ENCODE peak calls at places on chromosomes 3 and 15, in eight cellular contexts. One of them, this sample, is unnamed.

GRCh38 chr3:193737191-193737751 is 144.3 kb downstream of the OPA1 start:
- DNase-seq in thoracic aorta: no peak
- DNase-seq in HTR-8/SVneo: no peak
- DNase-seq in activated CD8-positive, alpha-beta memory T cell treated with anti-CD3 and anti-CD28 coated beads, Interleukin-2, amount 50 U/mL, for 48 hours: no peak
- DNase-seq in psoas muscle: no peak
- DNase-seq in KBM-7: no peak
- DNase-seq in neuronal stem cell: peak; percentile 82
- DNase-seq in T-helper 9 cell: no peak
- DNase-seq in this sample: no peak

GRCh38 chr15:80878867-80879250 is 99.7 kb downstream of the CEMIP start:
- DNase-seq in thoracic aorta: no peak
- DNase-seq in T-helper 9 cell: no peak
- DNase-seq in neuronal stem cell: no peak
- DNase-seq in activated CD8-positive, alpha-beta memory T cell treated with anti-CD3 and anti-CD28 coated beads, Interleukin-2, amount 50 U/mL, for 48 hours: no peak
- DNase-seq in psoas muscle: no peak
- DNase-seq in KBM-7: no peak
- DNase-seq in HTR-8/SVneo: no peak
- DNase-seq in this sample: peak; percentile 13

GRCh38 chr3:122421836-122422235 is 6.0 kb upstream of the WDR5B start:
- DNase-seq in KBM-7: no peak
- DNase-seq in T-helper 9 cell: no peak
- DNase-seq in thoracic aorta: no peak
- DNase-seq in neuronal stem cell: no peak
- DNase-seq in HTR-8/SVneo: no peak
- DNase-seq in activated CD8-positive, alpha-beta memory T cell treated with anti-CD3 and anti-CD28 coated beads, Interleukin-2, amount 50 U/mL, for 48 hours: no peak
- DNase-seq in psoas muscle: no peak
- DNase-seq in this sample: no peak

GRCh38 chr3:112132975-112133448 is at the start of gene GCSAM:
- DNase-seq in KBM-7: peak; percentile 69
- DNase-seq in thoracic aorta: no peak
- DNase-seq in neuronal stem cell: no peak
- DNase-seq in HTR-8/SVneo: no peak
- DNase-seq in activated CD8-positive, alpha-beta memory T cell treated with anti-CD3 and anti-CD28 coated beads, Interleukin-2, amount 50 U/mL, for 48 hours: peak; percentile 72
- DNase-seq in T-helper 9 cell: peak; percentile 35
- DNase-seq in psoas muscle: peak; percentile 61
- DNase-seq in this sample: no peak

GRCh38 chr3:18740631-18741583 is 315.8 kb upstream of the SATB1 start:
- DNase-seq in T-helper 9 cell: peak; percentile 21
- DNase-seq in KBM-7: peak; percentile 69
- DNase-seq in HTR-8/SVneo: no peak
- DNase-seq in activated CD8-positive, alpha-beta memory T cell treated with anti-CD3 and anti-CD28 coated beads, Interleukin-2, amount 50 U/mL, for 48 hours: no peak
- DNase-seq in neuronal stem cell: no peak
- DNase-seq in psoas muscle: no peak
- DNase-seq in thoracic aorta: no peak
- DNase-seq in this sample: no peak

GRCh38 chr3:29597376-29598008 is 316.6 kb downstream of the RBMS3 start:
- DNase-seq in T-helper 9 cell: no peak
- DNase-seq in HTR-8/SVneo: no peak
- DNase-seq in psoas muscle: no peak
- DNase-seq in neuronal stem cell: no peak
- DNase-seq in thoracic aorta: no peak
- DNase-seq in KBM-7: no peak
- DNase-seq in activated CD8-positive, alpha-beta memory T cell treated with anti-CD3 and anti-CD28 coated beads, Interleukin-2, amount 50 U/mL, for 48 hours: no peak
- DNase-seq in this sample: no peak

GRCh38 chr15:92809880-92810361 is 90.2 kb upstream of the CHD2 start:
- DNase-seq in HTR-8/SVneo: no peak
- DNase-seq in psoas muscle: no peak
- DNase-seq in thoracic aorta: no peak
- DNase-seq in T-helper 9 cell: no peak
- DNase-seq in KBM-7: peak; percentile 62
- DNase-seq in neuronal stem cell: no peak
- DNase-seq in activated CD8-positive, alpha-beta memory T cell treated with anti-CD3 and anti-CD28 coated beads, Interleukin-2, amount 50 U/mL, for 48 hours: no peak
- DNase-seq in this sample: peak; percentile 67

GRCh38 chr3:39148116-39149058 is 5.0 kb downstream of the CSRNP1 start:
- DNase-seq in T-helper 9 cell: peak; percentile 35
- DNase-seq in HTR-8/SVneo: no peak
- DNase-seq in KBM-7: peak; percentile 94
- DNase-seq in activated CD8-positive, alpha-beta memory T cell treated with anti-CD3 and anti-CD28 coated beads, Interleukin-2, amount 50 U/mL, for 48 hours: peak; percentile 58
- DNase-seq in psoas muscle: no peak
- DNase-seq in thoracic aorta: no peak
- DNase-seq in neuronal stem cell: no peak
- DNase-seq in this sample: peak; percentile 41

GRCh38 chr3:15256861-15257341 is 50.9 kb downstream of the CAPN7 start:
- DNase-seq in T-helper 9 cell: no peak
- DNase-seq in KBM-7: no peak
- DNase-seq in psoas muscle: peak; percentile 43
- DNase-seq in neuronal stem cell: no peak
- DNase-seq in HTR-8/SVneo: no peak
- DNase-seq in thoracic aorta: no peak
- DNase-seq in activated CD8-positive, alpha-beta memory T cell treated with anti-CD3 and anti-CD28 coated beads, Interleukin-2, amount 50 U/mL, for 48 hours: no peak
- DNase-seq in this sample: no peak

GRCh38 chr3:152235709-152236298 is 32.9 kb upstream of the MBNL1 start:
- DNase-seq in T-helper 9 cell: no peak
- DNase-seq in KBM-7: no peak
- DNase-seq in psoas muscle: no peak
- DNase-seq in activated CD8-positive, alpha-beta memory T cell treated with anti-CD3 and anti-CD28 coated beads, Interleukin-2, amount 50 U/mL, for 48 hours: no peak
- DNase-seq in thoracic aorta: no peak
- DNase-seq in neuronal stem cell: no peak
- DNase-seq in HTR-8/SVneo: peak; percentile 18
- DNase-seq in this sample: peak; percentile 12

GRCh38 chr3:99910752-99911151 is 93.1 kb downstream of the CMSS1 start:
- DNase-seq in thoracic aorta: no peak
- DNase-seq in activated CD8-positive, alpha-beta memory T cell treated with anti-CD3 and anti-CD28 coated beads, Interleukin-2, amount 50 U/mL, for 48 hours: no peak
- DNase-seq in HTR-8/SVneo: no peak
- DNase-seq in neuronal stem cell: no peak
- DNase-seq in T-helper 9 cell: no peak
- DNase-seq in KBM-7: no peak
- DNase-seq in psoas muscle: no peak
- DNase-seq in this sample: no peak

GRCh38 chr3:72976182-72976825 is 20.3 kb upstream of the PPP4R2 start:
- DNase-seq in neuronal stem cell: no peak
- DNase-seq in KBM-7: no peak
- DNase-seq in T-helper 9 cell: no peak
- DNase-seq in HTR-8/SVneo: no peak
- DNase-seq in psoas muscle: no peak
- DNase-seq in activated CD8-positive, alpha-beta memory T cell treated with anti-CD3 and anti-CD28 coated beads, Interleukin-2, amount 50 U/mL, for 48 hours: no peak
- DNase-seq in thoracic aorta: no peak
- DNase-seq in this sample: no peak

GRCh38 chr3:129979891-129980290 is 5.4 kb downstream of the TRH start:
- DNase-seq in HTR-8/SVneo: no peak
- DNase-seq in T-helper 9 cell: no peak
- DNase-seq in activated CD8-positive, alpha-beta memory T cell treated with anti-CD3 and anti-CD28 coated beads, Interleukin-2, amount 50 U/mL, for 48 hours: no peak
- DNase-seq in psoas muscle: no peak
- DNase-seq in KBM-7: no peak
- DNase-seq in thoracic aorta: no peak
- DNase-seq in neuronal stem cell: no peak
- DNase-seq in this sample: no peak

GRCh38 chr15:72604794-72605193 is 49.7 kb upstream of the GOLGA6B start:
- DNase-seq in HTR-8/SVneo: no peak
- DNase-seq in KBM-7: no peak
- DNase-seq in T-helper 9 cell: no peak
- DNase-seq in neuronal stem cell: peak; percentile 40
- DNase-seq in thoracic aorta: no peak
- DNase-seq in activated CD8-positive, alpha-beta memory T cell treated with anti-CD3 and anti-CD28 coated beads, Interleukin-2, amount 50 U/mL, for 48 hours: no peak
- DNase-seq in psoas muscle: no peak
- DNase-seq in this sample: no peak

GRCh38 chr3:23073721-23074300 is 129.3 kb upstream of the UBE2E2 start:
- DNase-seq in KBM-7: no peak
- DNase-seq in psoas muscle: no peak
- DNase-seq in neuronal stem cell: no peak
- DNase-seq in T-helper 9 cell: no peak
- DNase-seq in thoracic aorta: no peak
- DNase-seq in activated CD8-positive, alpha-beta memory T cell treated with anti-CD3 and anti-CD28 coated beads, Interleukin-2, amount 50 U/mL, for 48 hours: no peak
- DNase-seq in HTR-8/SVneo: no peak
- DNase-seq in this sample: no peak

GRCh38 chr3:108031893-108032292 is 58.9 kb downstream of the CD47 start:
- DNase-seq in HTR-8/SVneo: no peak
- DNase-seq in neuronal stem cell: no peak
- DNase-seq in activated CD8-positive, alpha-beta memory T cell treated with anti-CD3 and anti-CD28 coated beads, Interleukin-2, amount 50 U/mL, for 48 hours: no peak
- DNase-seq in KBM-7: no peak
- DNase-seq in T-helper 9 cell: no peak
- DNase-seq in thoracic aorta: no peak
- DNase-seq in psoas muscle: no peak
- DNase-seq in this sample: no peak

GRCh38 chr3:57068437-57069089 is 8.1 kb downstream of the SPATA12 start:
- DNase-seq in KBM-7: peak; percentile 85
- DNase-seq in thoracic aorta: peak; percentile 31
- DNase-seq in T-helper 9 cell: no peak
- DNase-seq in neuronal stem cell: no peak
- DNase-seq in psoas muscle: peak; percentile 64
- DNase-seq in activated CD8-positive, alpha-beta memory T cell treated with anti-CD3 and anti-CD28 coated beads, Interleukin-2, amount 50 U/mL, for 48 hours: no peak
- DNase-seq in HTR-8/SVneo: peak; percentile 49
- DNase-seq in this sample: peak; percentile 45

GRCh38 chr15:90912770-90913075 is 9.6 kb downstream of the MAN2A2 start:
- DNase-seq in HTR-8/SVneo: no peak
- DNase-seq in psoas muscle: peak; percentile 28
- DNase-seq in activated CD8-positive, alpha-beta memory T cell treated with anti-CD3 and anti-CD28 coated beads, Interleukin-2, amount 50 U/mL, for 48 hours: no peak
- DNase-seq in KBM-7: no peak
- DNase-seq in neuronal stem cell: no peak
- DNase-seq in T-helper 9 cell: no peak
- DNase-seq in thoracic aorta: no peak
- DNase-seq in this sample: no peak

GRCh38 chr15:63198315-63198714 is 8.9 kb downstream of the RAB8B start:
- DNase-seq in activated CD8-positive, alpha-beta memory T cell treated with anti-CD3 and anti-CD28 coated beads, Interleukin-2, amount 50 U/mL, for 48 hours: no peak
- DNase-seq in HTR-8/SVneo: no peak
- DNase-seq in thoracic aorta: no peak
- DNase-seq in neuronal stem cell: no peak
- DNase-seq in KBM-7: no peak
- DNase-seq in T-helper 9 cell: no peak
- DNase-seq in psoas muscle: no peak
- DNase-seq in this sample: no peak

GRCh38 chr15:73403171-73403570 is 34.4 kb upstream of the HCN4 start:
- DNase-seq in thoracic aorta: no peak
- DNase-seq in T-helper 9 cell: no peak
- DNase-seq in psoas muscle: no peak
- DNase-seq in HTR-8/SVneo: no peak
- DNase-seq in KBM-7: no peak
- DNase-seq in neuronal stem cell: no peak
- DNase-seq in activated CD8-positive, alpha-beta memory T cell treated with anti-CD3 and anti-CD28 coated beads, Interleukin-2, amount 50 U/mL, for 48 hours: no peak
- DNase-seq in this sample: no peak

GRCh38 chr15:65263313-65263712 is 23.4 kb downstream of the PARP16 start:
- DNase-seq in neuronal stem cell: no peak
- DNase-seq in activated CD8-positive, alpha-beta memory T cell treated with anti-CD3 and anti-CD28 coated beads, Interleukin-2, amount 50 U/mL, for 48 hours: no peak
- DNase-seq in psoas muscle: no peak
- DNase-seq in T-helper 9 cell: no peak
- DNase-seq in thoracic aorta: no peak
- DNase-seq in KBM-7: no peak
- DNase-seq in HTR-8/SVneo: no peak
- DNase-seq in this sample: no peak

GRCh38 chr3:9012521-9012920 is 49.2 kb upstream of the RAD18 start:
- DNase-seq in KBM-7: no peak
- DNase-seq in psoas muscle: no peak
- DNase-seq in thoracic aorta: no peak
- DNase-seq in neuronal stem cell: no peak
- DNase-seq in HTR-8/SVneo: no peak
- DNase-seq in activated CD8-positive, alpha-beta memory T cell treated with anti-CD3 and anti-CD28 coated beads, Interleukin-2, amount 50 U/mL, for 48 hours: no peak
- DNase-seq in T-helper 9 cell: no peak
- DNase-seq in this sample: no peak

GRCh38 chr3:78314327-78314726 is 1274.4 kb downstream of the ROBO2 start:
- DNase-seq in KBM-7: no peak
- DNase-seq in psoas muscle: no peak
- DNase-seq in HTR-8/SVneo: no peak
- DNase-seq in thoracic aorta: no peak
- DNase-seq in neuronal stem cell: no peak
- DNase-seq in T-helper 9 cell: no peak
- DNase-seq in activated CD8-positive, alpha-beta memory T cell treated with anti-CD3 and anti-CD28 coated beads, Interleukin-2, amount 50 U/mL, for 48 hours: no peak
- DNase-seq in this sample: no peak

GRCh38 chr3:125556314-125556713 is 36.3 kb upstream of the SNX4 start:
- DNase-seq in psoas muscle: no peak
- DNase-seq in thoracic aorta: no peak
- DNase-seq in T-helper 9 cell: no peak
- DNase-seq in activated CD8-positive, alpha-beta memory T cell treated with anti-CD3 and anti-CD28 coated beads, Interleukin-2, amount 50 U/mL, for 48 hours: no peak
- DNase-seq in HTR-8/SVneo: peak; percentile 15
- DNase-seq in neuronal stem cell: no peak
- DNase-seq in KBM-7: no peak
- DNase-seq in this sample: no peak

GRCh38 chr3:15271785-15272381 is 60.5 kb downstream of the SH3BP5 start:
- DNase-seq in HTR-8/SVneo: no peak
- DNase-seq in psoas muscle: peak; percentile 61
- DNase-seq in T-helper 9 cell: peak; percentile 79
- DNase-seq in neuronal stem cell: no peak
- DNase-seq in activated CD8-positive, alpha-beta memory T cell treated with anti-CD3 and anti-CD28 coated beads, Interleukin-2, amount 50 U/mL, for 48 hours: peak; percentile 82
- DNase-seq in KBM-7: peak; percentile 96
- DNase-seq in thoracic aorta: no peak
- DNase-seq in this sample: no peak

GRCh38 chr15:74869372-74869725 is 3.8 kb downstream of the SCAMP2 start:
- DNase-seq in HTR-8/SVneo: no peak
- DNase-seq in neuronal stem cell: no peak
- DNase-seq in psoas muscle: no peak
- DNase-seq in activated CD8-positive, alpha-beta memory T cell treated with anti-CD3 and anti-CD28 coated beads, Interleukin-2, amount 50 U/mL, for 48 hours: no peak
- DNase-seq in T-helper 9 cell: no peak
- DNase-seq in thoracic aorta: no peak
- DNase-seq in KBM-7: no peak
- DNase-seq in this sample: no peak

GRCh38 chr3:39664931-39665330 is 144.5 kb upstream of the MYRIP start:
- DNase-seq in psoas muscle: no peak
- DNase-seq in HTR-8/SVneo: no peak
- DNase-seq in neuronal stem cell: no peak
- DNase-seq in activated CD8-positive, alpha-beta memory T cell treated with anti-CD3 and anti-CD28 coated beads, Interleukin-2, amount 50 U/mL, for 48 hours: no peak
- DNase-seq in T-helper 9 cell: no peak
- DNase-seq in KBM-7: no peak
- DNase-seq in thoracic aorta: no peak
- DNase-seq in this sample: no peak

GRCh38 chr3:142319912-142320311 is 94.5 kb upstream of the GK5 start:
- DNase-seq in psoas muscle: no peak
- DNase-seq in KBM-7: no peak
- DNase-seq in HTR-8/SVneo: no peak
- DNase-seq in thoracic aorta: no peak
- DNase-seq in activated CD8-positive, alpha-beta memory T cell treated with anti-CD3 and anti-CD28 coated beads, Interleukin-2, amount 50 U/mL, for 48 hours: no peak
- DNase-seq in T-helper 9 cell: no peak
- DNase-seq in neuronal stem cell: no peak
- DNase-seq in this sample: no peak

GRCh38 chr3:58899159-58899952 is 150.5 kb downstream of the CFAP20DC start:
- DNase-seq in activated CD8-positive, alpha-beta memory T cell treated with anti-CD3 and anti-CD28 coated beads, Interleukin-2, amount 50 U/mL, for 48 hours: peak; percentile 65
- DNase-seq in neuronal stem cell: no peak
- DNase-seq in T-helper 9 cell: no peak
- DNase-seq in HTR-8/SVneo: no peak
- DNase-seq in KBM-7: peak; percentile 33
- DNase-seq in thoracic aorta: no peak
- DNase-seq in psoas muscle: no peak
- DNase-seq in this sample: peak; percentile 62

GRCh38 chr3:122952509-122952908 is 75.1 kb downstream of the SEMA5B start:
- DNase-seq in activated CD8-positive, alpha-beta memory T cell treated with anti-CD3 and anti-CD28 coated beads, Interleukin-2, amount 50 U/mL, for 48 hours: no peak
- DNase-seq in psoas muscle: no peak
- DNase-seq in KBM-7: peak; percentile 24
- DNase-seq in T-helper 9 cell: no peak
- DNase-seq in neuronal stem cell: no peak
- DNase-seq in HTR-8/SVneo: peak; percentile 36
- DNase-seq in thoracic aorta: no peak
- DNase-seq in this sample: peak; percentile 11

GRCh38 chr3:31220431-31220830 is 312.3 kb upstream of the STT3B start:
- DNase-seq in activated CD8-positive, alpha-beta memory T cell treated with anti-CD3 and anti-CD28 coated beads, Interleukin-2, amount 50 U/mL, for 48 hours: no peak
- DNase-seq in KBM-7: no peak
- DNase-seq in thoracic aorta: no peak
- DNase-seq in psoas muscle: no peak
- DNase-seq in T-helper 9 cell: no peak
- DNase-seq in neuronal stem cell: no peak
- DNase-seq in HTR-8/SVneo: no peak
- DNase-seq in this sample: no peak

GRCh38 chr3:61250784-61251173 is 473 bp downstream of the FHIT start:
- DNase-seq in psoas muscle: no peak
- DNase-seq in thoracic aorta: no peak
- DNase-seq in HTR-8/SVneo: no peak
- DNase-seq in KBM-7: no peak
- DNase-seq in neuronal stem cell: no peak
- DNase-seq in T-helper 9 cell: no peak
- DNase-seq in activated CD8-positive, alpha-beta memory T cell treated with anti-CD3 and anti-CD28 coated beads, Interleukin-2, amount 50 U/mL, for 48 hours: peak; percentile 68
- DNase-seq in this sample: no peak